ENCODE peak calls at places on chromosomes 3 and 15, in six cellular contexts. One of them, this sample, is unnamed.

GRCh38 chr3:2714856-2715255 is 395.3 kb downstream of the IL5RA start:
- DNase-seq in GM12878: no peak
- DNase-seq in MM.1S: peak
- DNase-seq in kidney: no peak
- DNase-seq in neural progenitor cell: no peak
- DNase-seq in HCT116: no peak
- DNase-seq in this sample: no peak

GRCh38 chr15:74497584-74497983 is 36.6 kb upstream of the UBL7 start:
- DNase-seq in GM12878: peak
- DNase-seq in MM.1S: peak
- DNase-seq in kidney: no peak
- DNase-seq in neural progenitor cell: no peak
- DNase-seq in HCT116: no peak
- DNase-seq in this sample: no peak

GRCh38 chr3:81601707-81602305 is 159.6 kb downstream of the GBE1 start:
- DNase-seq in GM12878: no peak
- DNase-seq in MM.1S: no peak
- DNase-seq in kidney: no peak
- DNase-seq in neural progenitor cell: no peak
- DNase-seq in HCT116: no peak
- DNase-seq in this sample: no peak

GRCh38 chr15:64536244-64536836 is 76.0 kb downstream of the ZNF609 start:
- DNase-seq in GM12878: no peak
- DNase-seq in MM.1S: no peak
- DNase-seq in kidney: no peak
- DNase-seq in neural progenitor cell: no peak
- DNase-seq in HCT116: peak
- DNase-seq in this sample: no peak

GRCh38 chr3:186044427-186044826 is 64.5 kb downstream of the ETV5 start:
- DNase-seq in GM12878: no peak
- DNase-seq in MM.1S: no peak
- DNase-seq in kidney: no peak
- DNase-seq in neural progenitor cell: peak
- DNase-seq in HCT116: no peak
- DNase-seq in this sample: no peak

GRCh38 chr3:86793786-86794185 is 197.2 kb downstream of the VGLL3 start:
- DNase-seq in GM12878: no peak
- DNase-seq in MM.1S: no peak
- DNase-seq in kidney: no peak
- DNase-seq in neural progenitor cell: peak
- DNase-seq in HCT116: no peak
- DNase-seq in this sample: no peak

GRCh38 chr3:152148579-152148978 is 120.2 kb upstream of the MBNL1 start:
- DNase-seq in GM12878: no peak
- DNase-seq in MM.1S: no peak
- DNase-seq in kidney: no peak
- DNase-seq in neural progenitor cell: no peak
- DNase-seq in HCT116: no peak
- DNase-seq in this sample: peak

GRCh38 chr15:32990071-32990470 is 204.4 kb downstream of the FMN1 start:
- DNase-seq in GM12878: no peak
- DNase-seq in MM.1S: no peak
- DNase-seq in kidney: no peak
- DNase-seq in neural progenitor cell: no peak
- DNase-seq in HCT116: no peak
- DNase-seq in this sample: no peak

GRCh38 chr3:121018917-121019321 is 110.9 kb downstream of the STXBP5L start:
- DNase-seq in GM12878: no peak
- DNase-seq in MM.1S: no peak
- DNase-seq in kidney: peak
- DNase-seq in neural progenitor cell: peak
- DNase-seq in HCT116: no peak
- DNase-seq in this sample: peak

GRCh38 chr3:4466783-4467521 is at the start of gene SUMF1:
- DNase-seq in GM12878: no peak
- DNase-seq in MM.1S: peak
- DNase-seq in kidney: peak
- DNase-seq in neural progenitor cell: peak
- DNase-seq in HCT116: peak
- DNase-seq in this sample: peak

GRCh38 chr3:162166543-162166942 is 669.9 kb downstream of the OTOL1 start:
- DNase-seq in GM12878: no peak
- DNase-seq in MM.1S: no peak
- DNase-seq in kidney: no peak
- DNase-seq in neural progenitor cell: no peak
- DNase-seq in HCT116: no peak
- DNase-seq in this sample: no peak

DNA sequence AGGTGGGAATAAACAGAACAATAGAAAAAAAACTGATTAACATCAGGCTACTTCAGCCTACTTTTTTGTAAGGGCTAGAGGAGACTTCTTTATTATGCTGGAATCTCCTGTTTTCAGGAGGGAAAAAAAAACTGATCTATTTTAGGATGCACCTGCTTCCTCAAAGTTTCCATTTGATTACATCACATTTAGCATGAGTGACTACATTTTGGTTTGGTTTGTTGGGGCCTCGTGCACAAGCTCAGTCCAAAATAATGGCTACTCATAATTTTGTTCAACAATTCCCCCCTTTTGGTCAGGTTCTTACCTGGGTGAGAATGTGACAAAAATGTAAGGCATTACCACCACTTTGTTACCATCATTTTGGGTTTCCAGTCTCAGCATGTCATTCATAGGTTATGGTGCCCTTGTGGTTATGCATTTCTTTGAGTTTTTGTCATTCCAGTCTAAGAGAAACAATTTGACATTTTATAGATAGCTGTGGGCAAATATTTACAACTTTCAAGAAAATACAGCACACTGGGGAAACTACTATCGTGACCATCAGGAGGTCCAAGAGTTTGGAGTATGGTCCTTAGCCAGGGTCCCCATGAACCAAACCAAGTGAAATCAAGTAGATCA is 93.6 kb upstream of the ATP11B start:
- DNase-seq in GM12878: no peak
- DNase-seq in MM.1S: no peak
- DNase-seq in kidney: no peak
- DNase-seq in neural progenitor cell: no peak
- DNase-seq in HCT116: no peak
- DNase-seq in this sample: no peak
- H3K9ac ChIP-seq in GM12878: no peak
- H3K9ac ChIP-seq in MM.1S: no peak
- H3K9ac ChIP-seq in kidney: no peak
- H3K9ac ChIP-seq in neural progenitor cell: no peak
- H3K9ac ChIP-seq in HCT116: no peak
- H3K9ac ChIP-seq in this sample: no peak

GRCh38 chr3:176737480-176738147 is 459.7 kb downstream of the TBL1XR1 start:
- DNase-seq in GM12878: no peak
- DNase-seq in MM.1S: no peak
- DNase-seq in kidney: no peak
- DNase-seq in neural progenitor cell: no peak
- DNase-seq in HCT116: no peak
- DNase-seq in this sample: no peak

GRCh38 chr3:176739169-176739568 is 458.1 kb downstream of the TBL1XR1 start:
- DNase-seq in GM12878: no peak
- DNase-seq in MM.1S: no peak
- DNase-seq in kidney: no peak
- DNase-seq in neural progenitor cell: no peak
- DNase-seq in HCT116: no peak
- DNase-seq in this sample: no peak

GRCh38 chr3:176734146-176734545 is 463.1 kb downstream of the TBL1XR1 start:
- DNase-seq in GM12878: no peak
- DNase-seq in MM.1S: no peak
- DNase-seq in kidney: no peak
- DNase-seq in neural progenitor cell: peak
- DNase-seq in HCT116: no peak
- DNase-seq in this sample: peak
- TF ChIP-seq CTCF in GM12878: no peak
- TF ChIP-seq CTCF in MM.1S: no peak
- TF ChIP-seq CTCF in kidney: no peak
- TF ChIP-seq CTCF in neural progenitor cell: no peak
- TF ChIP-seq CTCF in HCT116: no peak
- TF ChIP-seq CTCF in this sample: peak

DNA sequence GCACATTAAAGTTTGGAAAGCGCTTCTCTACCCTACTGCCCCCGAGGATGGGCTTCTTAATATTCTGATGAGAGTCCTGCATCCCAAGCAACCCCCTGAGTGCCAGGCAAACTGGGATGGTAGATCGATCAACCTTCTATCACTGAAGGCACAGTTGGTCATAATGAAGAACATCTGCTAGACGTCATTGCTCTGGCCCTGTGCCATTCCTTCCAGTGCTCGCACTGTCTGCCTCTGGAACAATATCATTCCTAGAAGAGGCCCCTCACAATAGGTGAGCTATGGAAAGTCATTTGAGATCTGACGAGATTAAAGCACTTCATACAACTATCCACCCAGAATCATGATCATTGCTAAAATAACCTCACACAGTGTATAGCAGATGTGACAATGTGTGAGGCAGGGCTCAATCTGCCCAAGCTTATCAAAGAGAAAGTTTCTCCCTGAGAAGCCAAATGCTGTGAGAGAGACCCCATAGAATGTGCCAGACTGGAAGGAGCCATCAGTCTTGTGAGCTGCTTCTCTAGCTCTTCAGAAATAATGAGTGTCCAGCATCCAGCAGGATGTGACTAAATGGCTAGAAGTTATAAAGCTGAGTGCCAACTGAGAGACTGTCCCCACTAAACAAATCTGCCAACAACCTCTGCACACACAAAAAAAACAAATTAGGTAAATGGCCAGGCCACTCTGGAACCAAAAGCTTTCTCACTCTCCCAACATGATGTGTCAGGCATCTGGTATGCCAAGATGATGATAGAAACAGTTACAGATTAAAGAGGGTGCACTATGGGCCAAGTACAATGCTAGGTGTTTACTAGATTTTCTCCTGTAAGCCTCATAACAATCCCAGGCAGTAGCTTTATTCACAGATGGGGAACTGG is 165.5 kb downstream of the NECTIN3 start:
- DNase-seq in GM12878: no peak
- DNase-seq in MM.1S: no peak
- DNase-seq in kidney: no peak
- DNase-seq in neural progenitor cell: no peak
- DNase-seq in HCT116: no peak
- DNase-seq in this sample: no peak
- H3K4me3 ChIP-seq in GM12878: no peak
- H3K4me3 ChIP-seq in MM.1S: no peak
- H3K4me3 ChIP-seq in kidney: no peak
- H3K4me3 ChIP-seq in neural progenitor cell: no peak
- H3K4me3 ChIP-seq in HCT116: no peak
- H3K4me3 ChIP-seq in this sample: no peak

GRCh38 chr15:48811325-48811938 is 563 bp upstream of the CEP152 start:
- DNase-seq in GM12878: no peak
- DNase-seq in MM.1S: peak
- DNase-seq in kidney: no peak
- DNase-seq in neural progenitor cell: peak
- DNase-seq in HCT116: no peak
- DNase-seq in this sample: peak
- H3K9ac ChIP-seq in GM12878: peak
- H3K9ac ChIP-seq in MM.1S: peak
- H3K9ac ChIP-seq in kidney: peak
- H3K9ac ChIP-seq in neural progenitor cell: no peak
- H3K9ac ChIP-seq in HCT116: peak
- H3K9ac ChIP-seq in this sample: peak

GRCh38 chr3:42557849-42558248 is 23.9 kb downstream of the SEC22C start:
- DNase-seq in GM12878: no peak
- DNase-seq in MM.1S: no peak
- DNase-seq in kidney: no peak
- DNase-seq in neural progenitor cell: no peak
- DNase-seq in HCT116: no peak
- DNase-seq in this sample: peak
- TF ChIP-seq CTCF in GM12878: peak
- TF ChIP-seq CTCF in MM.1S: no peak
- TF ChIP-seq CTCF in kidney: no peak
- TF ChIP-seq CTCF in neural progenitor cell: peak
- TF ChIP-seq CTCF in HCT116: peak
- TF ChIP-seq CTCF in this sample: peak

GRCh38 chr3:149815728-149816127 is 2.7 kb downstream of the RNF13 start:
- DNase-seq in GM12878: no peak
- DNase-seq in MM.1S: no peak
- DNase-seq in kidney: no peak
- DNase-seq in neural progenitor cell: no peak
- DNase-seq in HCT116: no peak
- DNase-seq in this sample: no peak
- H3K4me3 ChIP-seq in GM12878: no peak
- H3K4me3 ChIP-seq in MM.1S: no peak
- H3K4me3 ChIP-seq in kidney: no peak
- H3K4me3 ChIP-seq in neural progenitor cell: no peak
- H3K4me3 ChIP-seq in HCT116: no peak
- H3K4me3 ChIP-seq in this sample: no peak

GRCh38 chr15:71792521-71792920 is 17.8 kb upstream of the NR2E3 start:
- DNase-seq in GM12878: no peak
- DNase-seq in MM.1S: no peak
- DNase-seq in kidney: no peak
- DNase-seq in neural progenitor cell: no peak
- DNase-seq in HCT116: no peak
- DNase-seq in this sample: no peak
- H3K9ac ChIP-seq in GM12878: no peak
- H3K9ac ChIP-seq in MM.1S: no peak
- H3K9ac ChIP-seq in kidney: no peak
- H3K9ac ChIP-seq in neural progenitor cell: no peak
- H3K9ac ChIP-seq in HCT116: no peak
- H3K9ac ChIP-seq in this sample: no peak

DNA sequence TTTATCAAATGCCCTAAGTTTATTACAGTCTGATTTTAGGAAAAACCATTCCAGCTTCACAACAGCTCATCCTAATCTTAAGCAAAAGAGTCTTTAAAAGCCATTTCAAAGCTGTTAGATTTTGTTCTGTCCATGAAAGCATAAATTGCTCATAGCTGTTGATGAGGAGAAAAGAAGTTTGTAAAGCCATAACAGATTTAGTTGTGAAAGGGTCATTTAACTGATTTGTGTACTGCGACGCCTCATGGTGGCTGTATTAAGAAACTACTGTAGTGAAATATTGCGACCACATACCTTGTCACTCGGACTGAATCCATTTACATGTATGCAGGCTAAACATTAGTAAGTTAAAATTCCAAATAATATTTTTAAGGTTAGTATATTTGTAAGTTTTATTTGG is 20.9 kb downstream of the BBX start:
- DNase-seq in GM12878: no peak
- DNase-seq in MM.1S: no peak
- DNase-seq in kidney: no peak
- DNase-seq in neural progenitor cell: peak
- DNase-seq in HCT116: no peak
- DNase-seq in this sample: no peak
- TF ChIP-seq CTCF in GM12878: peak
- TF ChIP-seq CTCF in MM.1S: no peak
- TF ChIP-seq CTCF in kidney: peak
- TF ChIP-seq CTCF in neural progenitor cell: peak
- TF ChIP-seq CTCF in HCT116: peak
- TF ChIP-seq CTCF in this sample: peak

DNA sequence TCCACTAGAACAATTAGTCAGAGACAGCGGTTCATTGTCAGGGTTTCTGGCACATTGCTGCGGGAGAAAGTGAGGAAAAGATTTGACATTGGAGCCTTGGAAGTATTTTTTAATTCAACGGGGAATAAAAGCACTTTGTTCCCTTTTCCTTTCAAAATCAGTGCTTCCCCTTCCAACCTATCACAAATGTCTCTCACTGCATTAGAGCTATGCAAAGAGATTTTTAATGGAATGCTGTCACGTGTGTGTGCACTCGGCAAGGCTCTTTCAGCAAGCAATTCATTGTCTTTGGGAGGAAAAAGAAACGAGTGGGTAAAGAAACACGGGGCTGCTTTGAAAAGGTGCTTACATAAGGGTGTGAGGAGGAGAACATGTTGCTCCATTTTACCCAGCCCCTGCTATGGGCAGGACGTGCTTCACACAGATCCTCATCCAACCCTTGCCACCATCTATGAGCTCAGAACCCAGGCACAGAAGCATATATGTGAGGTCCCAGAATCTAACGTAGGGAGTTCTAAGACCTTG is 490.4 kb upstream of the PROK2 start:
- DNase-seq in GM12878: no peak
- DNase-seq in MM.1S: no peak
- DNase-seq in kidney: no peak
- DNase-seq in neural progenitor cell: no peak
- DNase-seq in HCT116: no peak
- DNase-seq in this sample: no peak
- H3K4me3 ChIP-seq in GM12878: no peak
- H3K4me3 ChIP-seq in MM.1S: no peak
- H3K4me3 ChIP-seq in kidney: no peak
- H3K4me3 ChIP-seq in neural progenitor cell: no peak
- H3K4me3 ChIP-seq in HCT116: no peak
- H3K4me3 ChIP-seq in this sample: no peak